ENCODE peak calls at places on chromosomes 7 and 10, in six cellular contexts. Y, V, Z, F, S and B are unnamed samples.

GRCh38 chr10:4786043-4786839 is 39.8 kb upstream of the AKR1E2 start:
- DNase-seq in Y (no peak), V (no peak), Z (no peak), F (no peak), S (no peak), B (no peak)

GRCh38 chr7:79664884-79665676 is 211.6 kb upstream of the MAGI2 start:
- DNase-seq in Y (no peak), V (no peak), Z (no peak), F (no peak), S (no peak), B (no peak)

GRCh38 chr7:33686001-33686591 is 219.2 kb upstream of the BMPER start:
- DNase-seq in Y (no peak), V (no peak), Z (peak; percentile 54), F (peak; percentile 52), S (no peak), B (no peak)

GRCh38 chr7:53218730-53219504 is 183.5 kb downstream of the POM121L12 start:
- DNase-seq in Y (no peak), V (no peak), Z (peak; percentile 65), F (no peak), S (no peak), B (no peak)

GRCh38 chr10:64091889-64092288 is 570.7 kb downstream of the REEP3 start:
- DNase-seq in Y (peak; percentile 19), V (peak; percentile 9), Z (no peak), F (no peak), S (no peak), B (no peak)

GRCh38 chr7:40221836-40222235 is 87.0 kb downstream of the SUGCT start:
- DNase-seq in Y (no peak), V (peak; percentile 97), Z (no peak), F (no peak), S (no peak), B (no peak)

GRCh38 chr10:70890917-70891431 is 2.6 kb upstream of the PCBD1 start:
- DNase-seq in Y (no peak), V (peak; percentile 54), Z (peak; percentile 55), F (no peak), S (peak; percentile 49), B (no peak)

GRCh38 chr7:41918597-41918996 is 215.7 kb upstream of the INHBA start:
- DNase-seq in Y (no peak), V (peak; percentile 58), Z (no peak), F (no peak), S (no peak), B (no peak)

GRCh38 chr7:127478040-127478386 is 85.5 kb upstream of the ZNF800 start:
- DNase-seq in Y (no peak), V (no peak), Z (no peak), F (no peak), S (no peak), B (no peak)

GRCh38 chr10:110530131-110530831 is 32.6 kb downstream of the DUSP5 start:
- DNase-seq in Y (no peak), V (peak; percentile 79), Z (peak; percentile 92), F (peak; percentile 62), S (no peak), B (no peak)

DNA sequence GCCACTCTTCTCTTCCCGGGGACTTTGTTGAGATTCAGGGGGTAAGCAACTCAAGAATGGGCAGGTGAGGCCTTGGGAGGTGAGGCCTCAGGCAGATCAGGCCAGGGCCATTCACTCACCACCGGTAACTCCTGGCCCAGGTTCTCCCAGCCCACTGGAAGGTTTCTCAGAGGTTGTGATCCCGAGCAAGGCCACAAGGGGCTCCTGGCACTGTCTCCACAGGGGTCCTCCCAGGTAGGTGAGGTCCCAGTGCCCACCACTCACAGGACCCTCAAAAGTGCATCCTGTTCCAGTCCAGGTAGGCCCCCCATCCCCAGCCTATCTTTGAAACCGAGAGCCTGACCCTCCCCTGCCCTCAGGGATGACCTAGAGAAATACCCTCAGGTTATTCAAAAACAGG is 236.1 kb downstream of the BUB3 start:
- DNase-seq in Y (peak; percentile 70), V (no peak), Z (no peak), F (no peak), S (no peak), B (no peak)
- TF ChIP-seq CTCF in Y (peak; percentile 61), V (no peak), Z (peak; percentile 44), F (no peak), S (no peak), B (no peak)

GRCh38 chr7:55431898-55432297 is 66.8 kb downstream of the LANCL2 start:
- DNase-seq in Y (no peak), V (no peak), Z (no peak), F (no peak), S (no peak), B (no peak)
- TF ChIP-seq CTCF in Y (no peak), V (no peak), Z (no peak), F (no peak), S (no peak), B (no peak)

DNA sequence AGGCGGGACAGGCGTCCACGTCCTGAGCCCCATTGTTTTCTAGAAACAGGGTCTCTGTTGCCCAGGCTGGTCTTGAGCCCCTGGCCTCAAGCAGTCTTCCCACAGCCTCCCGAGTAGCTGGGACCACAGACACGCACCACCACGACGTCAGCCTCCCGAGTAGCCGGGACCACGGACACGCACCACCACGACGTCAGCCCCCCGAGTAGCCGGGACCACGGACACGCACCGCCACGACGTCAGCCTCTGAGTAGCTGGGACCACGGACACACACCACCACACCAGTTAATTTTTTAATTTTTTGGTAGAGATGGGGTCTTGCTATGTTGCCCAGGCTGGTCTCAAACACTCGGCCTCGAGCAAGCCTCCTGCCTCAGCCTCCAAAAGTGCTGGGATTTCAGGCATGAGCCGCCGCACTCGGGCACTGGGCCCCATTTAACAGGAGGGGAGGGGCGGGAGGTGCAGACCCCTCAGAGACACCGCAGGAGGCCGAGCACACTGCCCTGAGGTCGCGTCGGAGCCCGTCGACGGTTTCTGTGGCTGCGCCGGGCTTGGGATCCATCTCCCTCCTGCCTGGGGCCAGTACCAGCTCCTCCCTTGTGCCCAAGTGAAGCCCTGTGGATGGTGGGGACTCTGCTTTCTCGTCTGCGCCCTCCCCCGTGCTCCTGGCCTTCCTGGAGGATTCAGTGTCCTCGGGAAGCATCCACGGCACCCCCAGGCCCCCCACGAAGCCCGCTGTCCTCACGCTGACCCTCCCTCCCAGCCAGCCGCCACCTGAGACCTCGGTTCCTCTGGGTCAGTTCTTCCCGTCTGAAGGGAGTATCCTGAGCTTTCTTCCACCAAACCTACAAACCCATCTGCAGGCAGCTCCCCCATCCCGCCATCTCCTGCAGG is 13.0 kb downstream of the FAM20C start:
- DNase-seq in Y (peak; percentile 35), V (no peak), Z (no peak), F (no peak), S (no peak), B (no peak)
- TF ChIP-seq CTCF in Y (no peak), V (no peak), Z (no peak), F (no peak), S (no peak), B (no peak)

GRCh38 chr10:34480345-34480744 is 334.8 kb downstream of the PARD3 start:
- DNase-seq in Y (no peak), V (no peak), Z (no peak), F (no peak), S (no peak), B (no peak)
- TF ChIP-seq CTCF in Y (no peak), V (no peak), Z (no peak), F (no peak), S (no peak), B (no peak)

GRCh38 chr10:18312385-18313145 is 172.3 kb downstream of the CACNB2 start:
- DNase-seq in Y (peak; percentile 34), V (peak; percentile 48), Z (no peak), F (no peak), S (no peak), B (no peak)
- TF ChIP-seq CTCF in Y (peak; percentile 40), V (peak; percentile 42), Z (peak; percentile 69), F (peak; percentile 9), S (peak; percentile 56), B (no peak)

GRCh38 chr7:368651-369475 is 78.9 kb downstream of the FOXL3 start:
- DNase-seq in Y (no peak), V (no peak), Z (no peak), F (peak; percentile 25), S (no peak), B (no peak)

GRCh38 chr7:369476-369980 is 79.6 kb downstream of the FOXL3 start:
- DNase-seq in Y (no peak), V (no peak), Z (no peak), F (no peak), S (no peak), B (no peak)

GRCh38 chr7:370775-371118 is 80.8 kb downstream of the FOXL3 start:
- DNase-seq in Y (no peak), V (no peak), Z (no peak), F (no peak), S (no peak), B (no peak)

GRCh38 chr7:371119-371778 is 81.3 kb downstream of the FOXL3 start:
- DNase-seq in Y (no peak), V (no peak), Z (no peak), F (peak; percentile 24), S (no peak), B (no peak)

GRCh38 chr7:369981-370621 is 80.1 kb downstream of the FOXL3 start:
- DNase-seq in Y (no peak), V (no peak), Z (no peak), F (peak; percentile 29), S (no peak), B (no peak)
- TF ChIP-seq CTCF in Y (no peak), V (no peak), Z (peak; percentile 57), F (no peak), S (no peak), B (no peak)

GRCh38 chr7:156029460-156030007 is 217.3 kb upstream of the SHH start:
- DNase-seq in Y (no peak), V (no peak), Z (no peak), F (no peak), S (no peak), B (no peak)
- TF ChIP-seq CTCF in Y (no peak), V (no peak), Z (no peak), F (no peak), S (no peak), B (no peak)

GRCh38 chr7:75699993-75700392 is 38.7 kb downstream of the HIP1 start:
- DNase-seq in Y (no peak), V (no peak), Z (no peak), F (no peak), S (no peak), B (no peak)

GRCh38 chr7:75702515-75702914 is 36.2 kb downstream of the HIP1 start:
- DNase-seq in Y (no peak), V (no peak), Z (no peak), F (no peak), S (no peak), B (no peak)

GRCh38 chr7:75704928-75705327 is 33.8 kb downstream of the HIP1 start:
- DNase-seq in Y (no peak), V (no peak), Z (no peak), F (no peak), S (no peak), B (no peak)
- TF ChIP-seq CTCF in Y (no peak), V (no peak), Z (no peak), F (no peak), S (no peak), B (no peak)

DNA sequence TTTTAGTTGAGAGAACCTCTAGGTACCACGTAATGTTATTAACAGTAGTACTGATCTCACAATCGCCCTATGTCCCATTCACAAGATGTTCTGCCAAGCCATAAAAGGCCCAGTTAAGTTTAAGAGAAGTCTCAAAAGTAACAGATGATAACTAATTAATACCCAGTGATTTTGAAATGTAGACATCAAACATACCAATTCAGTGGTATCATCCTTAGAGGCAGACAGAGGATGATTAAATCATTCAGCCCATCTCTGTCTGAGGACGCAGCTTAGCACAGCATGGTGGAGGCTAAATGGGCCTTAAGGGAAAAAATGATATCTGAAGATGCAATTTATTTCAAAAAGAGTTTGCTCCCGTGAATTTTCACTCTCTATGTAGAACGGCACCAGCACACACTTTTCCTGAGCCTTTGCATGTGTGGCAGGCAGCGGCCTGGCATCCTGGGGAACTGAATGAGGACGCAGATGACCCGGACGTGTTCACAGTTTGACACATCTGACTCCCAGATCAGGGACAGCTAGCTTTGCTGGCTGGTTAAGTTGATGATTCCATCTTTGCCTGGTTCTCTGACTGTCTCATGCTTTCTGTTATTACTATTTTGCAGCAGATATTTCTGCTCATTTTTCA is 13.4 kb downstream of the EGFR start:
- DNase-seq in Y (no peak), V (no peak), Z (no peak), F (no peak), S (no peak), B (no peak)
- TF ChIP-seq CTCF in Y (no peak), V (no peak), Z (no peak), F (no peak), S (no peak), B (no peak)